ENCODE peak calls at places on chromosomes 11 and 22, in eight cellular contexts. R is brain microvascular endothelial cell, K is uterus, P is GM23248, Q is H1, D is right lobe of liver, T is BJ, S is skeletal muscle cell. E is an unnamed sample.

GRCh38 chr11:126917531-126918204 is 82.9 kb downstream of the KIRREL3 start:
- DNase-seq in R (peak; percentile 93), K (no peak), P (peak; percentile 99), Q (no peak), D (no peak), T (peak; percentile 99), S (peak; percentile 93), E (no peak)

GRCh38 chr11:2258501-2259465 is 11.6 kb downstream of the ASCL2 start:
- DNase-seq in R (no peak), K (no peak), P (no peak), Q (no peak), D (peak; percentile 8), T (no peak), S (no peak), E (no peak)

GRCh38 chr11:86449993-86450629 is 75.4 kb downstream of the CCDC81 start:
- DNase-seq in R (no peak), K (no peak), P (no peak), Q (no peak), D (no peak), T (no peak), S (no peak), E (no peak)

GRCh38 chr22:24410110-24410856 is 17.1 kb upstream of the ADORA2A start:
- DNase-seq in R (peak; percentile 40), K (no peak), P (peak; percentile 44), Q (no peak), D (no peak), T (no peak), S (no peak), E (no peak)

GRCh38 chr11:1520987-1521349 is 34.4 kb upstream of the MOB2 start:
- DNase-seq in R (no peak), K (no peak), P (no peak), Q (no peak), D (no peak), T (no peak), S (no peak), E (no peak)

GRCh38 chr22:32827061-32827602 is 25.6 kb downstream of the TIMP3 start:
- DNase-seq in R (no peak), K (no peak), P (no peak), Q (no peak), D (no peak), T (no peak), S (no peak), E (no peak)

GRCh38 chr22:50641696-50642607 is 14.0 kb upstream of the ARSA start:
- DNase-seq in R (peak; percentile 16), K (no peak), P (peak; percentile 40), Q (peak; percentile 79), D (peak; percentile 74), T (no peak), S (no peak), E (no peak)

GRCh38 chr22:50398698-50399648 is 55.8 kb downstream of the PPP6R2 start:
- DNase-seq in R (no peak), K (no peak), P (no peak), Q (no peak), D (no peak), T (no peak), S (no peak), E (no peak)

GRCh38 chr22:49676230-49676629 is 151.4 kb downstream of the BRD1 start:
- DNase-seq in R (no peak), K (no peak), P (no peak), Q (peak; percentile 33), D (no peak), T (no peak), S (no peak), E (no peak)

GRCh38 chr11:130164221-130164570 is 4.6 kb downstream of the ST14 start:
- DNase-seq in R (no peak), K (no peak), P (no peak), Q (no peak), D (no peak), T (no peak), S (no peak), E (no peak)

GRCh38 chr11:130166457-130166784 is 6.8 kb downstream of the ST14 start:
- DNase-seq in R (peak; percentile 98), K (no peak), P (peak; percentile 98), Q (no peak), D (no peak), T (peak; percentile 74), S (peak; percentile 84), E (no peak)

GRCh38 chr11:130163346-130164220 is 4.0 kb downstream of the ST14 start:
- DNase-seq in R (no peak), K (no peak), P (no peak), Q (no peak), D (peak; percentile 46), T (no peak), S (no peak), E (no peak)

GRCh38 chr11:130168105-130168504 is 8.5 kb downstream of the ST14 start:
- DNase-seq in R (peak; percentile 27), K (no peak), P (peak; percentile 78), Q (no peak), D (no peak), T (no peak), S (no peak), E (no peak)

DNA sequence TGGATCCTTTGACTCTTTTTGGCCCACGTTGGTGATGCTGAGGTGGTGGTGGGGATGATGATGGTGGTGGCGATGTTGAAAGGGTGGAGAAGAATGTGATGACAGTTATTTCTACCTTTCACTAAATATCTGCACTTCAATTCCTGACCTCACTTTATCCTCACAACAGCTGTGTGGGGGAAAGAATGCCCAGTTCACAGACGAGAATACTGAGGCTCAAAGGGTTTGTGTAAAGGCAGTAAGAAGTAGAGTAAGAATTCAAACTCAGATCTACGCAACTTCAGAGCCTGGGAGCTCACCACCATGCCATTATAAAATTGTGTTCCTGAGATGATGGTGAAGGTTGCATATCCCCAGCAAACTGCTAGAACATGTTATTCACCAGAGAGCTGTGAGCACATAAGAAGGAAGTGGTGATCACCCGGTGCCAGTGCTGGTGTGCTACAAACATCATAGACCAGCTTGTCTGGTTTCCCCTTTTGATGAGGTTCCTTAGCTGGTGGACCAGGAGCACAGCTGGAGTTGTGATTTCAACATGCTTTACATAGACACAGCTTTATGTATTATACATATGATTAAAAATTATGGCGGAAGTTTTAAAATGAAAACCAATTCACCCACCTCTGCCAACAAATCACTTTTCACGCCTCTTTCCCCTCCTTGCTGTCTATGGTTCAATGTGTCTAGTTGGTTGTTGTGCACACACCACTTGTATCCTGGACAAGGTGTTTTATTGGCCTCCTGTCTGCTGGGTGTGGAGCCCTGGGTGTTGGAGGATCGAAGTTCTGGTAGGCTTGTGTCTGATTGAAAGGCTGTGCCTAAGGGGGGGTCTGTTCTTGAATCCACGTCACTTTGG is 6.2 kb downstream of the ST14 start:
- DNase-seq in R (no peak), K (no peak), P (no peak), Q (no peak), D (no peak), T (no peak), S (no peak), E (no peak)
- H3K4me3 ChIP-seq in R (no peak overlapping the region), K (no peak overlapping the region), P (no peak overlapping the region), Q (no peak overlapping the region), D (no peak overlapping the region), T (no peak overlapping the region), S (no peak overlapping the region), E (no peak overlapping the region)

GRCh38 chr22:18050065-18050464 is 25.7 kb upstream of the MICAL3 start:
- DNase-seq in R (no peak), K (no peak), P (no peak), Q (no peak), D (no peak), T (no peak), S (no peak), E (no peak)

GRCh38 chr22:18048041-18048440 is 23.7 kb upstream of the MICAL3 start:
- DNase-seq in R (no peak), K (no peak), P (no peak), Q (no peak), D (no peak), T (no peak), S (no peak), E (no peak)

GRCh38 chr22:18045794-18046193 is 21.4 kb upstream of the MICAL3 start:
- DNase-seq in R (no peak), K (no peak), P (no peak), Q (no peak), D (no peak), T (no peak), S (no peak), E (no peak)

GRCh38 chr22:18044548-18045271 is 20.3 kb upstream of the MICAL3 start:
- DNase-seq in R (peak; percentile 18), K (peak; percentile 41), P (no peak), Q (no peak), D (peak; percentile 85), T (no peak), S (no peak), E (no peak)

GRCh38 chr22:18048441-18048898 is 24.1 kb upstream of the MICAL3 start:
- DNase-seq in R (peak; percentile 42), K (peak; percentile 41), P (peak; percentile 67), Q (no peak), D (no peak), T (peak; percentile 43), S (no peak), E (no peak)
- H3K4me3 ChIP-seq in R (no peak overlapping the region), K (no peak overlapping the region), P (peak overlapping the region; percentile 56), Q (no peak overlapping the region), D (no peak overlapping the region), T (peak overlapping the region; percentile 38), S (peak overlapping the region; percentile 26), E (no peak overlapping the region)

DNA sequence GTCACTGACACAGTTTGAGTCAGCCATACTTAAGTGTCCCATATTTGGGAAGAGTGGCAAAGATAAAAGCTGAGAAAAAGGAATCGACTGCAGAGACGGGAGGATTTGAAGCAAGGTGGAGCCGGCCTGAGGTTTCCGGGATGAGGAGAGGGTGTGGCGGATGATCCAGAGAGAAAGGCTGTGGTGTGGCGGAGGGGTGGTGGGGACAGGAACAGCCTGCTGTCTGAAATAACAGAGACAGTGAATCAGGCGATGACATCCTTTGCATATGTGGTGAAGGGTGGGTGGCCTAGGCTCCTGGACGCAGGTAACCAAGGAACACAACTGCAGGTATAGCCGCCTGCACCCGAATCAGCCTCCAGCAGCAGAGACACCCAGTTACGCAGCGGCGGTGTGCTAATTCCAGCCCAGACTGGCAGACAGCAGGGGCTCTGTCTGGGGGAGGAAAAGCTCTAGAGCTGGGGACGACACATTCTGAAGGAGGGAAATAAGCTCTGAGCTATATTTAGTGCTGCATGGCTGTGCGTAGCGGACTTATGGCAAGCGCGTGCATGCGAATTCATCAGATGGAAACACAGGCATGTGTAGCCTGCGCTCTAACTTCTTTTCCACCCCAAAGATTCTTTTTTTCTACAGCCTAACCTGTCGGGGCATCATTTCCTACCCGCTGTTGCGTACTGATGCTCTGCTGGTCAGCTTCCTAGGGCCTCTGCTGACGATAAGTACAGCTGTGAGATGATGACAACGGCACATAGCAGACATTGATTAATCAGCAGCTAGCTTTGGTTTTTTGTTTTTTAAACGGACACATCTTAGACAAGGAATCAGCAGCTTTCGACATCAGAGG is 62.7 kb upstream of the BARX2 start:
- DNase-seq in R (peak; percentile 24), K (no peak), P (peak; percentile 26), Q (no peak), D (no peak), T (no peak), S (no peak), E (no peak)
- H3K4me3 ChIP-seq in R (peak overlapping the region; percentile 24), K (no peak overlapping the region), P (peak overlapping the region; percentile 47), Q (no peak overlapping the region), D (no peak overlapping the region), T (no peak overlapping the region), S (no peak overlapping the region), E (peak overlapping the region; percentile 55)

DNA sequence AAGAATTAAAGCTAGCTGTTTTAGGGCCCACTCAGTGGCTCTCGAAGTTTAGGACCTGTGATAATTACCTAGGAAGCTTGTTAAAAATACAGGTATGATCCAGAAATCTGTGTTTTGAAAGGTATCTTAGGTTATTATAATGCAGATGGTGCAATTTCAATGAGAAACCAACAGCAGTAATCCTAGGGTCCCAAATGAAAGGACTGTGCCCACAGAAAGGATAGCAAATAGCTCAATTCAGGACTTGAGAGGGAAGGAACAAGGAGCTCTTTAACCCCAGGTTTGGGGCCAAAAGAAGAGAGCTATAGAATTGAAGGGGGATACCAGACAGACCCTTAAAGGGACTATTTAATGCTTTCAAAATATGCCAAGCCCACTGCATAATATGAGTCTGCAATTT is 11.7 kb downstream of the MMP20 start:
- DNase-seq in R (no peak), K (no peak), P (no peak), Q (no peak), D (no peak), T (no peak), S (no peak), E (no peak)
- H3K4me3 ChIP-seq in R (no peak overlapping the region), K (no peak overlapping the region), P (no peak overlapping the region), Q (no peak overlapping the region), D (no peak overlapping the region), T (no peak overlapping the region), S (no peak overlapping the region), E (no peak overlapping the region)